ENCODE peak calls at places on chromosomes 3 and 15, in nine cellular contexts. Y, F, P, G, A, B, X, Z and N are unnamed samples.

GRCh38 chr3:100403956-100404548 is 2.7 kb downstream of the LNP1 start:
- DNase-seq in Y (no peak), F (no peak), P (no peak), G (no peak), A (no peak), B (no peak), X (no peak), Z (no peak), N (no peak)

GRCh38 chr3:55629432-55629831 is 142.3 kb upstream of the WNT5A start:
- DNase-seq in Y (no peak), F (no peak), P (no peak), G (no peak), A (peak), B (no peak), X (peak), Z (no peak), N (no peak)

GRCh38 chr3:114418107-114418506 is 124.3 kb downstream of the TIGIT start:
- DNase-seq in Y (no peak), F (no peak), P (no peak), G (no peak), A (no peak), B (no peak), X (no peak), Z (no peak), N (no peak)

GRCh38 chr3:43224405-43225073 is 61.8 kb upstream of the SNRK start:
- DNase-seq in Y (no peak), F (no peak), P (no peak), G (no peak), A (no peak), B (no peak), X (no peak), Z (no peak), N (no peak)

GRCh38 chr15:36844453-36845094 is 255.8 kb downstream of the MEIS2 start:
- DNase-seq in Y (no peak), F (no peak), P (no peak), G (no peak), A (no peak), B (peak), X (no peak), Z (no peak), N (no peak)

GRCh38 chr3:150278843-150279341 is 129.2 kb upstream of the TSC22D2 start:
- DNase-seq in Y (no peak), F (no peak), P (no peak), G (no peak), A (no peak), B (no peak), X (no peak), Z (no peak), N (no peak)

GRCh38 chr3:131549340-131549739 is 46.6 kb upstream of the MRPL3 start:
- DNase-seq in Y (no peak), F (no peak), P (no peak), G (no peak), A (no peak), B (no peak), X (no peak), Z (no peak), N (no peak)

GRCh38 chr3:30682434-30683155 is 76.2 kb downstream of the TGFBR2 start:
- DNase-seq in Y (no peak), F (no peak), P (no peak), G (no peak), A (no peak), B (no peak), X (no peak), Z (no peak), N (no peak)

GRCh38 chr3:27535809-27536392 is 51.7 kb upstream of the SLC4A7 start:
- DNase-seq in Y (no peak), F (no peak), P (no peak), G (no peak), A (no peak), B (no peak), X (no peak), Z (no peak), N (no peak)

GRCh38 chr3:54659347-54659746 is 268.5 kb downstream of the LRTM1 start:
- DNase-seq in Y (no peak), F (no peak), P (no peak), G (no peak), A (no peak), B (no peak), X (no peak), Z (no peak), N (no peak)

GRCh38 chr3:119529883-119530282 is 29.5 kb downstream of the CD80 start:
- DNase-seq in Y (no peak), F (no peak), P (no peak), G (no peak), A (no peak), B (no peak), X (no peak), Z (no peak), N (no peak)

GRCh38 chr3:45573591-45573990 is 21.0 kb upstream of the LIMD1 start:
- DNase-seq in Y (no peak), F (no peak), P (no peak), G (peak), A (no peak), B (peak), X (no peak), Z (no peak), N (no peak)

GRCh38 chr3:52333869-52334557 is 17.9 kb downstream of the DNAH1 start:
- DNase-seq in Y (no peak), F (peak), P (no peak), G (no peak), A (no peak), B (no peak), X (no peak), Z (no peak), N (no peak)

GRCh38 chr3:127337001-127337400 is 49.2 kb upstream of the PRR20G start:
- DNase-seq in Y (no peak), F (no peak), P (no peak), G (no peak), A (no peak), B (no peak), X (no peak), Z (no peak), N (no peak)

GRCh38 chr3:52374173-52374572 is 58.1 kb downstream of the DNAH1 start:
- DNase-seq in Y (no peak), F (no peak), P (no peak), G (no peak), A (no peak), B (no peak), X (no peak), Z (no peak), N (no peak)

GRCh38 chr3:164380156-164380555 is 698.1 kb downstream of the SI start:
- DNase-seq in Y (no peak), F (no peak), P (no peak), G (no peak), A (no peak), B (no peak), X (no peak), Z (no peak), N (no peak)

GRCh38 chr3:123476967-123477750 is 28.3 kb upstream of the ADCY5 start:
- DNase-seq in Y (no peak), F (no peak), P (no peak), G (peak), A (no peak), B (no peak), X (no peak), Z (no peak), N (no peak)

GRCh38 chr15:44435893-44436667 is 8.7 kb downstream of the CTDSPL2 start:
- DNase-seq in Y (no peak), F (no peak), P (no peak), G (no peak), A (no peak), B (no peak), X (no peak), Z (no peak), N (no peak)

GRCh38 chr3:99625237-99625622 is 13.2 kb upstream of the COL8A1 start:
- DNase-seq in Y (no peak), F (no peak), P (no peak), G (no peak), A (no peak), B (no peak), X (no peak), Z (no peak), N (no peak)

GRCh38 chr3:13042127-13042931 is 30.9 kb downstream of the IQSEC1 start:
- DNase-seq in Y (no peak), F (no peak), P (no peak), G (no peak), A (no peak), B (no peak), X (no peak), Z (no peak), N (no peak)

GRCh38 chr15:25173241-25174028 is 218.6 kb downstream of the SNRPN start:
- DNase-seq in Y (no peak), F (peak), P (peak), G (peak), A (peak), B (no peak), X (peak), Z (no peak), N (no peak)

GRCh38 chr3:100650651-100651611 is 41.5 kb downstream of the ADGRG7 start:
- DNase-seq in Y (peak), F (no peak), P (no peak), G (no peak), A (no peak), B (no peak), X (no peak), Z (peak), N (no peak)

GRCh38 chr3:18027161-18027939 is 284.9 kb upstream of the TBC1D5 start:
- DNase-seq in Y (no peak), F (no peak), P (no peak), G (no peak), A (no peak), B (no peak), X (no peak), Z (no peak), N (no peak)

GRCh38 chr15:90062023-90062728 is 40.1 kb downstream of the IDH2 start:
- DNase-seq in Y (no peak), F (peak), P (peak), G (no peak), A (peak), B (no peak), X (peak), Z (no peak), N (no peak)

GRCh38 chr3:195705081-195705991 is 15.4 kb upstream of the MUC20 start:
- DNase-seq in Y (no peak), F (no peak), P (no peak), G (no peak), A (no peak), B (no peak), X (no peak), Z (no peak), N (no peak)

GRCh38 chr3:186901135-186901734 is 29.1 kb upstream of the ST6GAL1 start:
- DNase-seq in Y (no peak), F (no peak), P (no peak), G (no peak), A (no peak), B (no peak), X (no peak), Z (no peak), N (no peak)

GRCh38 chr15:59138243-59138642 is 33.3 kb downstream of the CCNB2 start:
- DNase-seq in Y (no peak), F (no peak), P (peak), G (no peak), A (peak), B (no peak), X (peak), Z (peak), N (peak)

GRCh38 chr3:184619348-184619747 is 57.8 kb downstream of the EPHB3 start:
- DNase-seq in Y (no peak), F (no peak), P (no peak), G (no peak), A (no peak), B (no peak), X (no peak), Z (no peak), N (no peak)

GRCh38 chr3:133949438-133949837 is 53.8 kb upstream of the RAB6B start:
- DNase-seq in Y (no peak), F (no peak), P (no peak), G (no peak), A (no peak), B (no peak), X (no peak), Z (no peak), N (no peak)

GRCh38 chr3:189386739-189387138 is 215.0 kb downstream of the TPRG1 start:
- DNase-seq in Y (no peak), F (no peak), P (no peak), G (no peak), A (no peak), B (no peak), X (no peak), Z (no peak), N (no peak)

GRCh38 chr3:143855183-143855582 is 6.9 kb upstream of the SLC9A9 start:
- DNase-seq in Y (no peak), F (no peak), P (no peak), G (no peak), A (no peak), B (no peak), X (no peak), Z (no peak), N (no peak)

GRCh38 chr3:142029052-142029642 is 120.2 kb downstream of the TFDP2 start:
- DNase-seq in Y (peak), F (no peak), P (no peak), G (no peak), A (no peak), B (no peak), X (no peak), Z (no peak), N (no peak)
- TF ChIP-seq POLR2A in Y (no peak), F (no peak), P (no peak), G (no peak), A (no peak), B (no peak), X (no peak), Z (no peak), N (no peak)

GRCh38 chr3:4466783-4467521 is at the start of gene SUMF1:
- DNase-seq in Y (no peak), F (peak), P (peak), G (peak), A (peak), B (peak), X (peak), Z (peak), N (peak)
- TF ChIP-seq POLR2A in Y (peak), F (peak), P (peak), G (no peak), A (peak), B (peak), X (peak), Z (peak), N (peak)

GRCh38 chr3:49171775-49172500 is 540 bp downstream of the KLHDC8B start:
- DNase-seq in Y (no peak), F (no peak), P (no peak), G (no peak), A (no peak), B (no peak), X (no peak), Z (no peak), N (no peak)

GRCh38 chr3:49174586-49174985 is 3.2 kb downstream of the KLHDC8B start:
- DNase-seq in Y (no peak), F (no peak), P (no peak), G (no peak), A (no peak), B (no peak), X (no peak), Z (no peak), N (no peak)

GRCh38 chr3:49173792-49174170 is 2.4 kb downstream of the KLHDC8B start:
- DNase-seq in Y (no peak), F (no peak), P (no peak), G (no peak), A (no peak), B (no peak), X (no peak), Z (no peak), N (no peak)

GRCh38 chr3:49172616-49173041 is 1.2 kb downstream of the KLHDC8B start:
- DNase-seq in Y (no peak), F (no peak), P (no peak), G (no peak), A (no peak), B (no peak), X (no peak), Z (no peak), N (no peak)

GRCh38 chr3:49173116-49173791 is 1.9 kb downstream of the KLHDC8B start:
- DNase-seq in Y (no peak), F (peak), P (peak), G (no peak), A (no peak), B (peak), X (peak), Z (no peak), N (no peak)
- TF ChIP-seq POLR2A in Y (no peak), F (no peak), P (no peak), G (no peak), A (no peak), B (no peak), X (no peak), Z (no peak), N (no peak)

GRCh38 chr3:9843715-9844438 is at the start of gene RPUSD3:
- DNase-seq in Y (peak), F (peak), P (peak), G (peak), A (peak), B (peak), X (peak), Z (peak), N (peak)
- TF ChIP-seq POLR2A in Y (peak), F (peak), P (no peak), G (no peak), A (peak), B (no peak), X (no peak), Z (peak), N (peak)

GRCh38 chr3:33440328-33440577 is at the start of gene UBP1:
- DNase-seq in Y (no peak), F (peak), P (no peak), G (no peak), A (peak), B (no peak), X (peak), Z (peak), N (no peak)

GRCh38 chr3:33440578-33441321 is 545 bp upstream of the UBP1 start:
- DNase-seq in Y (peak), F (peak), P (peak), G (peak), A (peak), B (peak), X (peak), Z (no peak), N (peak)

GRCh38 chr3:33438871-33439270 is 1.3 kb downstream of the UBP1 start:
- DNase-seq in Y (no peak), F (no peak), P (no peak), G (no peak), A (no peak), B (no peak), X (no peak), Z (no peak), N (no peak)

GRCh38 chr3:33438284-33438668 is 1.9 kb downstream of the UBP1 start:
- DNase-seq in Y (no peak), F (no peak), P (no peak), G (no peak), A (peak), B (no peak), X (no peak), Z (no peak), N (no peak)

GRCh38 chr3:33439421-33440327 is 531 bp downstream of the UBP1 start:
- DNase-seq in Y (no peak), F (peak), P (peak), G (peak), A (peak), B (peak), X (peak), Z (peak), N (no peak)
- TF ChIP-seq POLR2A in Y (peak), F (no peak), P (no peak), G (no peak), A (peak), B (peak), X (no peak), Z (peak), N (no peak)

GRCh38 chr15:67914537-67915373 is 74.9 kb upstream of the RNU6-1 start:
- DNase-seq in Y (no peak), F (peak), P (peak), G (no peak), A (peak), B (peak), X (peak), Z (no peak), N (no peak)
- TF ChIP-seq POLR2A in Y (no peak), F (no peak), P (no peak), G (no peak), A (peak), B (no peak), X (no peak), Z (no peak), N (no peak)

GRCh38 chr3:47310391-47310790 is 27.6 kb downstream of the KLHL18 start:
- DNase-seq in Y (no peak), F (no peak), P (no peak), G (no peak), A (no peak), B (peak), X (no peak), Z (no peak), N (no peak)

GRCh38 chr3:47318921-47319320 is 36.2 kb downstream of the KLHL18 start:
- DNase-seq in Y (no peak), F (no peak), P (no peak), G (peak), A (no peak), B (no peak), X (no peak), Z (no peak), N (no peak)

GRCh38 chr3:47314056-47314764 is 31.5 kb downstream of the KLHL18 start:
- DNase-seq in Y (no peak), F (no peak), P (no peak), G (peak), A (no peak), B (no peak), X (no peak), Z (no peak), N (no peak)

GRCh38 chr3:47313341-47314055 is 30.8 kb downstream of the KLHL18 start:
- DNase-seq in Y (no peak), F (no peak), P (no peak), G (no peak), A (no peak), B (no peak), X (no peak), Z (no peak), N (no peak)

GRCh38 chr3:47315069-47315647 is 32.4 kb downstream of the KLHL18 start:
- DNase-seq in Y (no peak), F (no peak), P (no peak), G (peak), A (no peak), B (no peak), X (no peak), Z (no peak), N (no peak)
- TF ChIP-seq POLR2A in Y (no peak), F (no peak), P (no peak), G (no peak), A (no peak), B (no peak), X (no peak), Z (no peak), N (no peak)

DNA sequence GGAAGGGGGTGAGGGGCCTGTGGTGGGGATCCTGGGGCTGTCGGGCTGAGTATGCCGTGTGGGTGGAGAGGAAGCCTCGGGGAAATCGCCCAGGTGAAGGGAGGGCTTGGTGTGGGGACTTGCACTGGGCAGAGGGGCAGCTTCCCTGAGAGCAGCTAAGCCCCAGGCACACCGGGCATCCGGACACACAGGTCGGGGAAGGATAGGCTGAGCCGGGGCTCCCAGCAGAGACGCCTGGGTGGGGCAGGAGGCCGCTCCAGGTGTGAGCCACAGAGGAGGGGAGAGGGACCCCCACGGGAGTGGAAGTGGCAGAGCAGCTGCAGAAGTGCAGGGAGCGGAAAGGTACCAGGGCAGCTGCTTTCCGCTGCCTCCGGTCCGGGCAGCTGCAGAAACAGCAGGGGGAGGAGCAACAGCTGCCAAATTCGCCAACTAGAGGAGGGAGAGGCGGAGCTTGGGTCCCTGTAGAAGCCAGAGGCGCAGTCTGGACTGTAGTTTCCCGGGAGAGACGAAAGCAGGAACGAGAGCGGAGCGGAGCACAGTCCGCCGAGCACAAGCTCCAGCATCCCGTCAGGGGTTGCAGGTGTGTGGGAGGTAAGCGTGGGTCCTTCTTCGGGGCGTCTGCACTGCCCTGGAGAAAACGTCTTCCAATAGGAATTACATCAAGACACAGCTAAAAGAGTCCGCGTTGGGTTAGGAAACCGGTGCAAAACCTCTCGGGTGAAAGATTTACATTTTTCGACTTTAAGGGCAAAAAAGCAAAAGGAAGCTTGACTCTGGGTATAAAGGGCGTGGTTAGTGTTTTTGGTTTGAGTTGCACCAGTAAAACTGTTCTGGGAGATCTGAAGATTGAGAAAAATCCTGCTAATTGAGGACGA is at the start of gene SERPINI1:
- DNase-seq in Y (peak), F (peak), P (peak), G (peak), A (peak), B (peak), X (peak), Z (peak), N (peak)
- TF ChIP-seq POLR2A in Y (peak), F (peak), P (peak), G (no peak), A (peak), B (no peak), X (no peak), Z (no peak), N (peak)

GRCh38 chr3:80771085-80771484 is 990.4 kb downstream of the GBE1 start:
- DNase-seq in Y (peak), F (no peak), P (no peak), G (no peak), A (no peak), B (no peak), X (no peak), Z (no peak), N (no peak)
- TF ChIP-seq POLR2A in Y (no peak), F (no peak), P (no peak), G (no peak), A (no peak), B (no peak), X (no peak), Z (no peak), N (no peak)